ENCODE peak calls at places on chromosomes 16 and 17, in nine cellular contexts. V is GM20000; E is neuronal stem cell; R is stimulated activated CD4-positive, alpha-beta T cell treated with anti-CD3 and anti-CD28 coated beads, TNF-alpha, amount 100 ng/mL, for 24 hours; S is uterus; D is stimulated activated CD8-positive, alpha-beta memory T cell treated with anti-CD3 and anti-CD28 coated beads, Interleukin-4, amount 100 ng/mL, for 48 hours; T is fibroblast of pulmonary artery; K is activated CD4-positive, alpha-beta T cell treated with anti-CD3 and anti-CD28 coated beads, Interleukin-2, amount 10 ng/mL, durations not matched to agents 7 days and 5 days; M is germinal center. L is an unnamed sample.

GRCh38 chr17:52209507-52209906 is 51.0 kb upstream of the CA10 start:
- DNase-seq in V (no peak), E (no peak), D (no peak), K (no peak), S (no peak), R (no peak), T (no peak), M (no peak), L (no peak)

GRCh38 chr16:85542548-85542927 is 70.6 kb upstream of the GSE1 start:
- DNase-seq in V (peak), M (no peak), R (no peak), K (no peak), E (no peak), T (no peak), S (no peak), D (no peak), L (no peak)

GRCh38 chr17:42342242-42343008 is 45.8 kb downstream of the STAT3 start:
- DNase-seq in S (no peak), E (no peak), K (peak), D (peak), T (no peak), V (peak), M (no peak), R (no peak), L (peak)

GRCh38 chr16:18950469-18951185 is 24.4 kb upstream of the SMG1 start:
- DNase-seq in R (no peak), S (no peak), D (no peak), V (no peak), M (no peak), E (no peak), T (no peak), K (peak), L (no peak)

GRCh38 chr16:1634541-1634940 is 22.4 kb downstream of the CRAMP1 start:
- DNase-seq in M (no peak), K (no peak), R (no peak), E (no peak), D (no peak), V (no peak), T (no peak), S (no peak), L (no peak)

GRCh38 chr16:87855852-87856715 is 13.2 kb downstream of the SLC7A5 start:
- DNase-seq in V (no peak), D (peak), T (peak), S (no peak), R (no peak), M (peak), E (no peak), K (peak), L (peak)

GRCh38 chr17:8143581-8144400 is 8.4 kb downstream of the PER1 start:
- DNase-seq in V (no peak), M (no peak), T (no peak), S (peak), R (no peak), E (no peak), K (no peak), D (no peak), L (no peak)

GRCh38 chr16:89004209-89004831 is 27.3 kb upstream of the CBFA2T3 start:
- DNase-seq in D (no peak), E (no peak), V (no peak), S (no peak), M (no peak), K (no peak), R (no peak), T (peak), L (no peak)

GRCh38 chr17:59884861-59885260 is 7.9 kb downstream of the TUBD1 start:
- DNase-seq in K (no peak), D (no peak), M (no peak), R (no peak), T (no peak), E (no peak), V (no peak), S (no peak), L (no peak)

GRCh38 chr17:18975597-18975996 is 23.6 kb downstream of the SLC5A10 start:
- DNase-seq in V (no peak), M (no peak), S (no peak), T (no peak), D (no peak), E (no peak), R (no peak), K (no peak), L (no peak)

GRCh38 chr16:67181346-67181745 is 2.4 kb downstream of the MATCAP1 start:
- DNase-seq in E (no peak), T (peak), V (no peak), K (no peak), M (no peak), S (peak), R (no peak), D (no peak), L (peak)

GRCh38 chr17:68343976-68344375 is 52.7 kb downstream of the ARSG start:
- DNase-seq in M (no peak), V (no peak), K (peak), S (no peak), E (no peak), R (no peak), D (peak), T (no peak), L (no peak)